ENCODE peak calls at places on chromosomes 6 and 20, in four cellular contexts. Q, R, U and H are unnamed samples.

GRCh38 chr6:112571886-112572285 is 224.8 kb downstream of the RFPL4B start:
- DNase-seq in R (no peak), Q (no peak), U (no peak), H (no peak)

GRCh38 chr20:13458860-13459451 is 179.8 kb downstream of the TASP1 start:
- DNase-seq in Q (peak; percentile 44), U (no peak), R (peak; percentile 13), H (no peak)

GRCh38 chr6:20117474-20117873 is 94.8 kb downstream of the MBOAT1 start:
- DNase-seq in Q (no peak), U (no peak), R (no peak), H (no peak)

GRCh38 chr20:19301843-19302242 is 89.4 kb downstream of the SLC24A3 start:
- DNase-seq in Q (no peak), R (no peak), U (no peak), H (no peak)

GRCh38 chr20:17227669-17228623 is 1.1 kb downstream of the PCSK2 start:
- DNase-seq in Q (no peak), R (no peak), U (no peak), H (no peak)

GRCh38 chr6:28811873-28812272 is 111.9 kb downstream of the TRIM27 start:
- DNase-seq in Q (peak; percentile 61), R (no peak), U (no peak), H (no peak)

GRCh38 chr6:148192310-148192709 is 150.3 kb upstream of the SASH1 start:
- DNase-seq in Q (no peak), U (no peak), R (no peak), H (no peak)

GRCh38 chr20:60249436-60249835 is 291.2 kb downstream of the CDH26 start:
- DNase-seq in Q (no peak), U (peak; percentile 25), R (no peak), H (no peak)

GRCh38 chr20:25470045-25470444 is 62.6 kb downstream of the GINS1 start:
- DNase-seq in R (peak; percentile 8), Q (peak; percentile 42), U (peak; percentile 56), H (peak; percentile 13)

GRCh38 chr20:38447931-38448675 is 13.0 kb upstream of the SNHG17 start:
- DNase-seq in Q (no peak), U (no peak), R (no peak), H (no peak)

GRCh38 chr6:106192824-106193223 is 106.7 kb downstream of the PRDM1 start:
- DNase-seq in R (peak; percentile 70), U (no peak), Q (no peak), H (no peak)

GRCh38 chr6:165685302-165685701 is 22.3 kb upstream of the PDE10A start:
- DNase-seq in Q (no peak), R (no peak), U (no peak), H (no peak)

GRCh38 chr6:109892451-109893435 is 85.4 kb upstream of the GPR6 start:
- DNase-seq in Q (no peak), R (peak; percentile 82), U (no peak), H (no peak)

GRCh38 chr6:126550323-126550722 is 210.4 kb downstream of the CENPW start:
- DNase-seq in R (no peak), Q (no peak), U (peak; percentile 1), H (no peak)

GRCh38 chr6:110328231-110328630 is 29.9 kb downstream of the METTL24 start:
- DNase-seq in U (no peak), Q (no peak), R (no peak), H (no peak)

GRCh38 chr6:54860739-54861138 is 14.2 kb downstream of the FAM83B start:
- DNase-seq in U (no peak), R (peak; percentile 48), Q (no peak), H (no peak)

GRCh38 chr6:25266425-25267135 is 12.6 kb upstream of the CARMIL1 start:
- DNase-seq in R (no peak), U (no peak), Q (no peak), H (no peak)

GRCh38 chr6:159512104-159512503 is 180.9 kb downstream of the SOD2 start:
- DNase-seq in R (no peak), Q (no peak), U (no peak), H (no peak)

GRCh38 chr6:159513914-159514313 is 179.1 kb downstream of the SOD2 start:
- DNase-seq in R (no peak), Q (no peak), U (no peak), H (no peak)

GRCh38 chr6:159510141-159510540 is 182.9 kb downstream of the SOD2 start:
- DNase-seq in R (no peak), Q (no peak), U (no peak), H (no peak)

GRCh38 chr6:159512571-159512970 is 180.5 kb downstream of the SOD2 start:
- DNase-seq in U (no peak), Q (no peak), R (no peak), H (no peak)

GRCh38 chr6:159513074-159513473 is 180.0 kb downstream of the SOD2 start:
- DNase-seq in Q (no peak), R (no peak), U (no peak), H (no peak)
- H3K4me1 ChIP-seq in Q (no peaks in the 10 kb centered on the region), R (no peaks in the 10 kb centered on the region), U (no peaks in the 10 kb centered on the region), H (no peaks in the 10 kb centered on the region)

GRCh38 chr6:1096967-1097765 is 214.7 kb upstream of the FOXQ1 start:
- DNase-seq in Q (no peak), U (no peak), R (no peak), H (no peak)

GRCh38 chr6:1091905-1092304 is 220.0 kb upstream of the FOXQ1 start:
- DNase-seq in Q (no peak), U (no peak), R (no peak), H (no peak)

GRCh38 chr6:1089860-1090259 is 222.0 kb upstream of the FOXQ1 start:
- DNase-seq in U (no peak), Q (no peak), R (no peak), H (no peak)

GRCh38 chr6:1099257-1099656 is 212.6 kb upstream of the FOXQ1 start:
- DNase-seq in Q (no peak), U (no peak), R (no peak), H (no peak)

DNA sequence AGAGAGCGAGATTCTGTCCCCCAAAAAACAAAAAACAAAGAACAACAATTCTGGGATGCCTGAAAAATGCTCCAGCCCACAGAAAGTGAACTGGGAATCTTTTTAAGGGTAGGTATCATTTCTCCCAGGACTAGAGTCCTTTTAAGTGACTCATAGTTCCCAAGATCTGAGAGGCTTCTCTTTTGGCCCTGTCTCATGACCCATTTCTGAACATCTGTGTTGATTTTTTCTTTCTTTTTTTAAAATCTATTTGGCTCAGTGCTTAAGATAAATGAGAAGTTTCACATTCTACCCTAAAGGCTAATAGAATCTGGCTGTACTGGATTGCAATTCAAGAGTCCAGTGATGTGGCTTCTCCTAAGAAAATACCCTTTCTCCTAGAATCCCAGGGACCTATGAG is 217.6 kb upstream of the FOXQ1 start:
- DNase-seq in R (no peak), Q (no peak), U (no peak), H (no peak)
- TF ChIP-seq EGR1 in R (no peak), Q (no peak), U (no peak), H (no peak)

DNA sequence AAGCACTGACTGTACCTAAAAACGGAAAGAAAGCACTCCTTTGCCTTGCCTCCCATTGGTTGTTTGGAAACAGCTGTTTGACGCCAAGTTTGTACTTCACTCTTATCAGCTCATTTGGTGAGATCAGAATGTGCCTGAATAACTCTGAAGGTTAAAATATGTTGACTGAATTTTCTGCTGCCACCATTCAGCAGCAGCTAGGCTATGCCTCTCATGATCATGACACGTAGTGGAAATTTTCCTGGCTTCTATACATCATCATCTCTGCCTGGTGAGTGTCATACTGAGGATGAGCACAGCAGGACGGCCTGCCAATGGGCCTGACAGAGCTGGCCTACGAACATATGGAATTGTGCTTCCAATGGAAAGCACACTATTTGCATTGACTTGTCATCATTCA is 704.9 kb upstream of the CITED2 start:
- DNase-seq in R (no peak), Q (no peak), U (no peak), H (no peak)
- H3K4me1 ChIP-seq in R (no peaks in the 10 kb centered on the region), Q (no peaks in the 10 kb centered on the region), U (no peaks in the 10 kb centered on the region), H (no peaks in the 10 kb centered on the region)

DNA sequence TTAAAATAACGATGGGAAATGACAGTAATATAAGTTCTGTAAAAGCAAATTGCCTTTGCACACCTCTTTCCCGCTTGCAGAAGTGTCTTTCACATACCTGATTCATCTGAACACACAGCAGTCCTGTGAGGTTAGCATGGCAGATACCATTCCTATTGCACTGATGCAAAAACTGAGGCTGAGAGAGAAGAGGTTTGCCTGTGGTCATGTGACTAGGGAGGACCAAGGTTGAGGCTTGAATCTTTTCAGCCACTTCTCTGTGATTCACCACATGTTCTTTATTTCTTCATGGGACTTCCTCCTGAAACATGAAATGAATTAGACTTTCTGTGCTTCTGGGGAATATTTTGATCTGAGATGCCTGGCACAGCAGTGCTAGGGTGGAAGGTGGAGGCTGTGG is 92.9 kb downstream of the VEGFA start:
- DNase-seq in U (no peak), R (no peak), Q (no peak), H (no peak)
- TF ChIP-seq EGR1 in U (no peak), R (no peak), Q (no peak), H (no peak)

DNA sequence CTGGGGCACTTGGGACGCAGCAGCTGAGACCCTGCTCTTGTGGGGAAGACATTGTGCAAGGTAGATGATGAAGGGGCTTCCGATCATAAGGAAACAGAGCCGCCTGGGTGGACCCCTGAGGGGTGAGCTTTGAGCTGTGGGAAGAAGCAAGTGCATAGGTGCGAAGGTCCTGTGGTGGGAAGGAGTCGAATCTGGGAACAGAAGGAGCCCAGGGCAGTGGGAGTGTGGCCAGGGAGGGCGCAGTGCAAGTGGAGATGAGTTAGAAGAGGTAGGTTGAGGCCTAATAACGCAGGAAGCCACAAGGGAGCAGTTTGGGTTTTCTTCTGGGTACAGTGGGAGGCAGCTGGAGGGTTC is 10.3 kb downstream of the RBM38 start:
- DNase-seq in R (no peak), U (no peak), Q (no peak), H (no peak)
- H3K4me1 ChIP-seq in R (no peaks in the 10 kb centered on the region), U (no peaks in the 10 kb centered on the region), Q (no peaks in the 10 kb centered on the region), H (peaks cover 49% of the 10 kb centered on the region)

DNA sequence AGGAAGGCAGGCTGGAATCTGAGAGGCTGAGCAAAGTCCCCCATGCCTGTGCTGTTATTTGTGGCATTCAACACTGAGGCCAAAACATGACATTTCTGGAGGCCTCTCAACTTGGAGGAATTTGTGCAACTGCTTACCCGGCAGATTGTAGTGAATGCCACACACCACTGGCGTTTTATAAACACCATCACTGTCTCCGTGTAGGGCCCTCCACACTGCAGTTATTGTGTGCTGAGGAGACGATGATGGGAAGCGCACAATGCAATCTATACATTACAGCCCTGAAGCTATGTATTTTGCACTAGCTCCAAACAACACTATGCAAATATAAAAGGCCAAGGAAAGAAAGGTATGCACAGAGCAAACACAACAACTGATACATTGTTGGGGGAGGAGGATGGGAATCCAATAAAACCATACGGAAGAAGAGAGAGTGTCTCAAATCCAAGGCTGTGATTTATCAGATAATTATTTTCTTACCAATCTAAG is 106.5 kb downstream of the SMLR1 start:
- DNase-seq in R (no peak), Q (no peak), U (no peak), H (no peak)
- TF ChIP-seq EGR1 in R (no peak), Q (no peak), U (no peak), H (no peak)

GRCh38 chr6:137820425-137820824 is 46.6 kb upstream of the TNFAIP3 start:
- DNase-seq in R (no peak), U (no peak), Q (no peak), H (no peak)
- H3K4me1 ChIP-seq in R (no peaks in the 10 kb centered on the region), U (no peaks in the 10 kb centered on the region), Q (peaks cover 39% of the 10 kb centered on the region), H (peaks cover 29% of the 10 kb centered on the region)

GRCh38 chr6:3741477-3741871 is 10.0 kb downstream of the PXDC1 start:
- DNase-seq in R (no peak), Q (no peak), U (no peak), H (no peak)
- TF ChIP-seq EGR1 in R (no peak), Q (no peak), U (no peak), H (no peak)

GRCh38 chr6:5936611-5937010 is 70.1 kb downstream of the NRN1 start:
- DNase-seq in Q (no peak), R (no peak), U (no peak), H (no peak)
- H3K4me1 ChIP-seq in Q (no peaks in the 10 kb centered on the region), R (no peaks in the 10 kb centered on the region), U (no peaks in the 10 kb centered on the region), H (no peaks in the 10 kb centered on the region)